ENCODE peak calls at places on chromosomes 16 and 17, in four cellular contexts. U is A549, C is upper lobe of left lung, I is tibial nerve. X is an unnamed sample. For H3K4me1, the result is how much of the 10 kb centered on the place peaks cover.

GRCh38 chr17:70217571-70217970 is 48.2 kb downstream of the KCNJ2 start:
- DNase-seq in I (no peak), U (no peak), C (no peak), X (no peak)

GRCh38 chr17:75487351-75488070 is 27.8 kb downstream of the CASKIN2 start:
- DNase-seq in U (no peak), I (no peak), C (peak), X (peak)

GRCh38 chr17:34370376-34370996 is 7.5 kb upstream of the CCL1 start:
- DNase-seq in C (no peak), U (no peak), I (no peak), X (no peak)

GRCh38 chr16:5678371-5678770 is 580.8 kb upstream of the EEF2KMT start:
- DNase-seq in U (no peak), I (no peak), C (no peak), X (no peak)

GRCh38 chr17:50304781-50305404 is 30.6 kb downstream of the TMEM92 start:
- DNase-seq in U (no peak), I (no peak), C (no peak), X (no peak)

GRCh38 chr17:61313515-61314326 is 85.9 kb upstream of the TBX2 start:
- DNase-seq in C (no peak), U (no peak), I (no peak), X (no peak)

GRCh38 chr17:9948967-9949366 is 43.9 kb upstream of the RCVRN start:
- DNase-seq in U (no peak), C (no peak), I (peak), X (no peak)

GRCh38 chr17:40613755-40614154 is 33.9 kb downstream of the SMARCE1 start:
- DNase-seq in C (no peak), U (no peak), I (no peak), X (no peak)

GRCh38 chr16:88407807-88408206 is 25.0 kb downstream of the ZNF469 start:
- DNase-seq in C (no peak), I (no peak), U (no peak), X (no peak)

GRCh38 chr16:3188925-3189825 is 1.2 kb downstream of the OR1F1 start:
- DNase-seq in C (no peak), I (no peak), U (peak), X (no peak)

GRCh38 chr16:73033271-73033998 is 14.5 kb downstream of the ZFHX3 start:
- DNase-seq in I (no peak), C (no peak), U (no peak), X (no peak)

GRCh38 chr17:57075193-57075592 is 9.9 kb upstream of the AKAP1 start:
- DNase-seq in U (no peak), I (no peak), C (no peak), X (no peak)

DNA sequence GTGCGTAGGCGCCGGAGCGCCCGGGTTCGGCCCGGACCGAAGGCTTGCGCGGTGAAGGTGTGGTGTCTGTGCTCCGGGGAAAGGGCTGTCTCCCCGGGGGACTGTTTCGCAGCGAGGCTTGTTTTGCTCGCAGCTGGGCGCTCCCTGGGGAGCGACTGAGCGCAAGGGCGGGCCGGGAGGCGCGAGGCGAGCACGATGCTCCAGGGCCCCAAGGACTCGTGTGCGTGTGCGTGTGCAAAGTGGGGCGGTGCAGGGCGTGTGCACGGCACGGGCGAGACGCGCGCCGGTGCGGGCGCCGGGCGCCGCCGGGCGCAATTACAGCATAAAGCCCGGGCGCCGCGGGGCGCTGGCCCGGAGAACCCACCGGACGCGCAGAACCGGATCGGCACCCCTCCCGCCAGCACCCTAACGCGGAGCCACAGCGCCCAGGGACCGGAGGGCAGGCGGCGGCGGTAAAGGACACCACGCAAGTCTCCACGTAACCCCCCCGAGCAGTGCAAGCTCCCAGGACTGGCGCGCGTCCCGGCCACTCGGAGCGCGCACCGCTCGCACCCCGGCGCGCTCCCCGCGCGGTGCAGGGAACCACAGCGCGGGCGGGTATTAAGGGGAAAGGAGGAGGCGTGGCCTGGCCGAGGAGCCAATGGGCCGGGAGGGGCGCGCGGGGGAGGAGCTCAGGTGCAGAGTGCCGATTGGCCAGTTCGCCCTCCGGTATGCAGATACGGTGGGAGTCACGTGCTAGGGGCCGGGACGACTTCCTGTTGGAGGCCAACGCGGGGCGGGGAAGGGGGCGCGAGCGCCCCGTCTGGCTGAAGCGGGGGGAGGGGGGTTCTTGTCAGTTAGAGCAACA is at the start of gene TNRC6C:
- DNase-seq in U (peak), I (peak), C (peak), X (peak)
- TF ChIP-seq EP300 in U (no peak), I (peak), C (no peak), X (peak)

DNA sequence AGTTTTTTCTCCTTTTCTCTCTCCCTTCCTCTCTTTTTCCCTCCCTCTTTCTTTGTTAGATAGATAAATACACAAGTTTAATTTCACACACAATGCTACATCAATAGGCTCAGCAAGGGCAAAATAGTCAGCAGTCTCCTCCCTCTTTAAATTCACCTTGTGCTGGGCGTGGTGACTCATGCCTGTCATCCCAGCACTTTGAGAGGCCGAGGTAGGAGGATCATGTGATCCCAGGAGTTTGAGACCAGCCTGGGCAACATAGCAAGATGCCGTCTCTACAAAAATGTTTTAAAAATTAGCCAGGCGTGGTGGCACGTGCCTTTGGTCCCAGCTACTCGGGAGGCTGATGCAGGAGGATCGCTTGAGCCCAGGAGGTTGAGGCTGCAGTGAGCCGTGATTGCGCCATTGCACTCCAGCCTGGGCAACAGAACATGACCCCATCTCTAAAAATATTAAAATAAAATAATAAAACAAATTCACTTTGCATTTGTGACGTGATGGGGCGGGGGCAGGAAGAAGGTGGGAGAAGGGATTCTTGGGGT is 27.4 kb downstream of the IL21R start:
- DNase-seq in I (no peak), C (peak), U (no peak), X (no peak)
- H3K4me1 ChIP-seq in I (under half), C (under half), U (under half), X (under half)

GRCh38 chr16:74304164-74304834 is 7.7 kb downstream of the PSMD7 start:
- DNase-seq in C (no peak), U (peak), I (no peak), X (no peak)
- TF ChIP-seq CTCF in C (no peak), U (peak), I (no peak), X (peak)

DNA sequence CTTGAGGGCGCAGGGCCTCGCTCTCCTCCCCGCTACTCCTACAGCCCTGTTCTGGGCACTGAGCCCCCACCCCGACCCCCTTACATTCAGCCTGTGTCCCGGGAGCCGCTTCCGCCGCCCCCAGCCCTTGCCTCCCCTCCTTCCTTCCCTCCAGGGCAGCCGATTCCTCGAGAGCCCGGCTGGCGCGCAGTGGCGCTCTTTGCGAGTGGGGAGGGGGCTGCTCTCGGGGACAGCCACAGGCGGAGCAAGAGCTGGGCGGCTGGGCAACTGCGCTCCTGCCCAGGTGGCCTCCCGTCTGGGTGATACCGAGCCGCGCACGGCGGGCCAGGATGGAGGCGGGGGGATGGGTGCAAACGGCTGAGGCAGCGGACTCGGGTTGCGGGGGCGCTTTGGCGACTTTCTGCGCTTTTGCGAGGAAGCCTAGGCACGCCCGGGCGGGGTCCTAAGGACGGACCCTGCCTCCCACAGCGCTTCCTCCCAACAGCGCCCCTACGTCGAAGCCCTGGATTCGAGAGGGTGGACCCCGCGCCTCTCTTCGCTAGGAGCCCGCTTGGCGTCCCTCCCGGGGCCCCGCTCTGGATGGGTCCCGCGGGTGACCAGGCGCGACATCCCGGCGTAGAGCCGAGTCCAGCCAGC is 1.3 kb downstream of the MMP15 start:
- DNase-seq in I (no peak), U (peak), C (no peak), X (peak)
- TF ChIP-seq EP300 in I (no peak), U (no peak), C (no peak), X (no peak)